ENCODE peak calls at places on chromosomes 13 and 19, in ten cellular contexts. G is A549; P is left ventricle myocardium superior; X is activated CD8-positive, alpha-beta T cell treated with anti-CD3 and anti-CD28 coated beads, Interleukin-2, amount 10 ng/mL, durations not matched to agents 7 days and 5 days; V is HCT116; J is activated T-cell treated with anti-CD3 and anti-CD28 coated beads, Interleukin-2, amount 50 U/mL, for 72 hours; D is stimulated activated effector memory CD8-positive, alpha-beta T cell treated with anti-CD3 and anti-CD28 coated beads, Interleukin-12 subunit alpha, Interleukin-12 subunit beta, amount 100 ng/mL, for 72 hours; B is heart left ventricle; F is HepG2; A is left lung. L is an unnamed sample.

GRCh38 chr13:38775085-38775484 is 88.2 kb downstream of the FREM2 start:
- ATAC-seq in G (no peak), P (no peak), X (no peak), V (no peak), J (no peak), D (no peak), B (no peak), F (no peak), A (no peak), L (no peak)

GRCh38 chr13:97459215-97459772 is 25.3 kb downstream of the RAP2A start:
- ATAC-seq in G (no peak), P (peak), X (no peak), V (no peak), J (peak), D (peak), B (no peak), F (no peak), A (no peak), L (no peak)

GRCh38 chr13:50334092-50334778 is 319.0 kb downstream of the KCNRG start:
- ATAC-seq in G (no peak), P (peak), X (no peak), V (no peak), J (no peak), D (no peak), B (peak), F (peak), A (peak), L (no peak)

GRCh38 chr13:20375871-20376270 is 143.8 kb upstream of the GJB6 start:
- ATAC-seq in G (no peak), P (no peak), X (no peak), V (no peak), J (no peak), D (no peak), B (no peak), F (no peak), A (no peak), L (no peak)

GRCh38 chr13:94559201-94559795 is 36.7 kb downstream of the TGDS start:
- ATAC-seq in G (no peak), P (no peak), X (peak), V (no peak), J (no peak), D (no peak), B (no peak), F (no peak), A (no peak), L (no peak)

GRCh38 chr13:29924482-29924884 is 74.1 kb upstream of the UBL3 start:
- ATAC-seq in G (peak), P (no peak), X (no peak), V (no peak), J (no peak), D (no peak), B (no peak), F (peak), A (peak), L (no peak)

GRCh38 chr19:4722671-4723464 is 774 bp downstream of the DPP9 start:
- ATAC-seq in G (no peak), P (no peak), X (peak), V (no peak), J (no peak), D (peak), B (no peak), F (peak), A (peak), L (peak)

GRCh38 chr19:55712804-55713631 is 25.2 kb downstream of the NLRP9 start:
- ATAC-seq in G (no peak), P (no peak), X (peak), V (no peak), J (no peak), D (peak), B (no peak), F (no peak), A (no peak), L (no peak)

GRCh38 chr19:40234429-40235237 is 8.1 kb upstream of the CCNP start:
- ATAC-seq in G (no peak), P (no peak), X (no peak), V (no peak), J (no peak), D (no peak), B (no peak), F (no peak), A (no peak), L (no peak)